ENCODE peak calls at places on chromosomes 2 and 18, in eight cellular contexts. O, R, C, T, Q, S, U and L are unnamed samples.

GRCh38 chr2:183474912-183475695 is 350.9 kb downstream of the NUP35 start:
- DNase-seq in O (no peak), R (no peak), C (no peak), T (no peak), Q (no peak), S (peak), U (no peak), L (no peak)

GRCh38 chr2:38116762-38117161 is 40.8 kb upstream of the CYP1B1 start:
- DNase-seq in O (no peak), R (no peak), C (no peak), T (no peak), Q (no peak), S (no peak), U (no peak), L (no peak)

GRCh38 chr2:134252092-134252775 is 1.6 kb upstream of the MGAT5 start:
- DNase-seq in O (no peak), R (no peak), C (no peak), T (peak), Q (peak), S (peak), U (no peak), L (no peak)

GRCh38 chr2:128557841-128558241 is 239.2 kb upstream of the HS6ST1 start:
- DNase-seq in O (no peak), R (peak), C (no peak), T (no peak), Q (no peak), S (no peak), U (no peak), L (no peak)

GRCh38 chr2:25197336-25198208 is 29.2 kb upstream of the POMC start:
- DNase-seq in O (no peak), R (no peak), C (no peak), T (no peak), Q (no peak), S (no peak), U (no peak), L (peak)

GRCh38 chr2:21515903-21516302 is 392.1 kb downstream of the TDRD15 start:
- DNase-seq in O (no peak), R (no peak), C (no peak), T (no peak), Q (no peak), S (no peak), U (no peak), L (no peak)

GRCh38 chr2:18536100-18536499 is 24.4 kb downstream of the RDH14 start:
- DNase-seq in O (no peak), R (no peak), C (no peak), T (no peak), Q (no peak), S (peak), U (no peak), L (no peak)

GRCh38 chr18:41315134-41315533 is 639.9 kb upstream of the PIK3C3 start:
- DNase-seq in O (no peak), R (no peak), C (no peak), T (no peak), Q (no peak), S (no peak), U (no peak), L (no peak)

GRCh38 chr18:10291568-10291981 is 162.9 kb upstream of the APCDD1 start:
- DNase-seq in O (no peak), R (no peak), C (no peak), T (no peak), Q (no peak), S (no peak), U (no peak), L (no peak)